ENCODE peak calls at places on chromosomes 4 and X, in four cellular contexts. L is mesenchymal stem cell, C is neuronal stem cell, H is IMR-90. B is an unnamed sample.

GRCh38 chrX:140766024-140766611 is 56.6 kb downstream of the LINC00632 start:
- DNase-seq in H (peak; percentile 66), C (peak; percentile 51), L (peak; percentile 72), B (peak; percentile 66)

GRCh38 chr4:3702551-3703221 is 63.5 kb upstream of the ADRA2C start:
- DNase-seq in C (no peak), L (no peak), H (no peak), B (no peak)

GRCh38 chr4:143405197-143405730 is 68.6 kb downstream of the GAB1 start:
- DNase-seq in L (peak; percentile 35), H (no peak), C (no peak), B (no peak)

GRCh38 chr4:186190456-186191265 is 706 bp upstream of the CYP4V2 start:
- DNase-seq in L (peak; percentile 43), H (no peak), C (no peak), B (peak; percentile 21)

GRCh38 chr4:1728061-1728980 is 7.0 kb downstream of the TACC3 start:
- DNase-seq in C (no peak), L (no peak), H (no peak), B (no peak)

GRCh38 chr4:108972613-108973283 is 209.9 kb upstream of the ETNPPL start:
- DNase-seq in H (no peak), L (no peak), C (no peak), B (no peak)

GRCh38 chrX:120749141-120749846 is 119.4 kb upstream of the C1GALT1C1 start:
- DNase-seq in L (no peak), H (no peak), C (no peak), B (peak; percentile 12)

GRCh38 chr4:147596976-147597375 is 20.2 kb upstream of the TMEM184C start:
- DNase-seq in C (no peak), H (peak; percentile 93), L (peak; percentile 68), B (no peak)

GRCh38 chr4:12691168-12691567 is 793.0 kb downstream of the RAB28 start:
- DNase-seq in C (no peak), L (no peak), H (no peak), B (no peak)

GRCh38 chr4:176897226-176897625 is 104.5 kb upstream of the VEGFC start:
- DNase-seq in C (no peak), H (no peak), L (no peak), B (no peak)

GRCh38 chr4:3497095-3497494 is 34.0 kb downstream of the DOK7 start:
- DNase-seq in H (no peak), C (no peak), L (no peak), B (no peak)

GRCh38 chr4:8320386-8320750 is 50.8 kb downstream of the HTRA3 start:
- DNase-seq in C (no peak), L (no peak), H (no peak), B (no peak)

GRCh38 chrX:37745354-37745753 is 34.5 kb upstream of the CYBB start:
- DNase-seq in H (peak; percentile 61), C (peak; percentile 23), L (peak; percentile 55), B (peak; percentile 54)

GRCh38 chrX:152635941-152636340 is 1.8 kb upstream of the GABRQ start:
- DNase-seq in C (peak; percentile 47), L (peak; percentile 12), H (peak; percentile 50), B (peak; percentile 5)

GRCh38 chr4:119550857-119551532 is 77.6 kb downstream of the PDE5A start:
- DNase-seq in L (peak; percentile 40), H (peak; percentile 73), C (peak; percentile 82), B (no peak)

GRCh38 chr4:112677519-112678091 is 40.7 kb downstream of the LARP7 start:
- DNase-seq in C (no peak), L (no peak), H (no peak), B (no peak)

GRCh38 chr4:10123227-10124101 is 6.9 kb upstream of the WDR1 start:
- DNase-seq in C (no peak), H (peak; percentile 22), L (no peak), B (no peak)

GRCh38 chr4:104860227-104861123 is 286.2 kb upstream of the TET2 start:
- DNase-seq in L (peak; percentile 78), C (peak; percentile 79), H (peak; percentile 63), B (peak; percentile 97)

GRCh38 chrX:119778829-119779228 is 12.6 kb downstream of the RPL39 start:
- DNase-seq in C (no peak), H (no peak), L (no peak), B (no peak)

GRCh38 chr4:1402516-1403101 is 3.6 kb downstream of the NKX1-1 start:
- DNase-seq in L (no peak), C (no peak), H (no peak), B (no peak)

GRCh38 chrX:118536687-118537461 is 41.3 kb downstream of the DOCK11 start:
- DNase-seq in L (peak; percentile 42), H (peak; percentile 33), C (no peak), B (no peak)

GRCh38 chr4:74111990-74112389 is 13.0 kb upstream of the CXCL2 start:
- DNase-seq in C (no peak), H (peak; percentile 36), L (peak; percentile 90), B (peak; percentile 91)

GRCh38 chr4:97367878-97368277 is 775.4 kb downstream of the STPG2 start:
- DNase-seq in C (no peak), L (no peak), H (no peak), B (no peak)

GRCh38 chr4:10346023-10346422 is 111.2 kb downstream of the ZNF518B start:
- DNase-seq in C (no peak), L (no peak), H (peak; percentile 1), B (peak; percentile 43)

GRCh38 chrX:125757794-125758564 is 408.1 kb downstream of the DCAF12L2 start:
- DNase-seq in H (no peak), L (no peak), C (no peak), B (no peak)

GRCh38 chr4:1604181-1604705 is 79.9 kb downstream of the FAM53A start:
- DNase-seq in C (no peak), H (no peak), L (no peak), B (no peak)

GRCh38 chr4:29309050-29309449 is 1411.1 kb upstream of the PCDH7 start:
- DNase-seq in H (peak; percentile 81), C (no peak), L (peak; percentile 33), B (no peak)

GRCh38 chrX:55489315-55490009 is at the start of gene USP51:
- DNase-seq in H (peak; percentile 51), L (peak; percentile 70), C (peak; percentile 42), B (peak; percentile 60)

GRCh38 chrX:150569155-150569477 is 695 bp downstream of the MTM1 start:
- DNase-seq in H (peak; percentile 43), C (no peak), L (no peak), B (peak; percentile 38)

GRCh38 chr4:78532046-78532445 is 19.5 kb upstream of the ANXA3 start:
- DNase-seq in H (no peak), L (no peak), C (no peak), B (no peak)

GRCh38 chr4:159298502-159298901 is 195.6 kb downstream of the RAPGEF2 start:
- DNase-seq in C (no peak), L (peak; percentile 62), H (peak; percentile 59), B (peak; percentile 11)

GRCh38 chrX:7574325-7574724 is 268.6 kb upstream of the VCX start:
- DNase-seq in H (no peak), L (peak; percentile 2), C (peak; percentile 11), B (no peak)

GRCh38 chr4:73870778-73871177 is 1.6 kb downstream of the CXCL1 start:
- DNase-seq in H (no peak), L (peak; percentile 83), C (no peak), B (no peak)

GRCh38 chrX:46686003-46686645 is 72.8 kb downstream of the SLC9A7 start:
- DNase-seq in H (peak; percentile 41), C (peak; percentile 32), L (peak; percentile 40), B (no peak)

GRCh38 chr4:2943364-2944090 is 19.7 kb downstream of the NOP14 start:
- DNase-seq in L (no peak), H (no peak), C (no peak), B (no peak)

GRCh38 chr4:118289794-118290193 is 63.0 kb downstream of the PRSS12 start:
- DNase-seq in C (no peak), L (peak; percentile 42), H (peak; percentile 92), B (no peak)

GRCh38 chr4:146132445-146132844 is 43.1 kb upstream of the LSM6 start:
- DNase-seq in C (no peak), L (peak; percentile 10), H (no peak), B (no peak)

GRCh38 chrX:74614193-74614909 is at the start of gene RLIM:
- DNase-seq in H (peak; percentile 95), L (peak; percentile 96), C (peak; percentile 82), B (peak; percentile 92)

DNA sequence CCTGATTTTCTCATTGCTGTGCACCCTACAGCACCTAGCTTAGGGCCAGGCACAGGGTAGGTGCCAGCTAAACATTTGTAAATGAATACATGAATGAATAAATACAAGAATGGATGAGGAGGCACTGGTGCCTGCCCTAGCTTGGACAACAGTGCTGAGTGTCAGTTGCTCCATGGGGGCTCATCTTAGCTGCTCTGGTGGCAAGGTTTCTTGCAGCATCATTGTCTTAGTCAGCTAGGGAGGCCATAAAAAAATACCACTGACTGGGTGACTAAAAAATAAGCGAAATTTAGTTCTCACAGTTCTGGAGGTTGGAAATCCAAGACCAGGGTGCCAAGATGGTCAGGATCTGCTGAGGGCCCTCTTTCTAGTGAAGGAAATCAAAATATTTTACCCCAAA is 31.2 kb downstream of the TMEM31 start:
- DNase-seq in H (no peak), L (no peak), C (no peak), B (no peak)
- H3K14ac ChIP-seq in H (no peak overlapping the region), L (no peak overlapping the region), C (no peak overlapping the region), B (no peak overlapping the region)

DNA sequence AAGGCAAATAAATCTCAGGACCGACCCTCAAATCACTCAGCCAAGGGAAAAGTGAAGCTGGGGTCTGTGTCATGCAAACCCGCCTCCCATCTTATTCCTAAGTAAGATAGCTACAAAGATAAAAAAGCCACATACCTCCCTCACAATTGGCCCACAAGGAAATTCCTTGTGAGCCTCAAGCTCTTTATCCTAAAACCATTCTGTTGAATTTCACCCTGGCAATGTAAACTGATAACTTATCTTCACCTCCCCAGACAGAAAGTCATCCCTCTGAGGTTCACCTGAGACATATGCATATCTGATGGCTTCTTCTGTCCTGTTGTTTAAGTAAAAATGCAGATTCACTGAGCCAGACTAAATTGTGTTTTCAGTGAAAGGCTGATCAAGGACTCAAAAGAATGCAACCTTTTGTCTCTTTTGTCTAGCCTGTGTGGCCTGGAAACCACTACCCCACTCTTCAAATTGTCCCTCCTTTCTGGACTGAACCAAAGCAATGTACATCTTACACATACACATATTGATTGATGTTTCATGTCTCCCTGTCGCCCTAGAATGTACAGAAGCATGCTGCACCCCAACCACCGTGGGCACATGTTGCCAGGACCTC is 91.3 kb downstream of the MFAP3L start:
- DNase-seq in L (no peak), H (no peak), C (peak; percentile 51), B (peak; percentile 82)
- H4K91ac ChIP-seq in L (no peak overlapping the region), H (no peak overlapping the region), C (no peak overlapping the region), B (peak overlapping the region; percentile 67)

GRCh38 chr4:168408620-168409019 is 71.7 kb downstream of the DDX60L start:
- DNase-seq in L (peak; percentile 94), H (peak; percentile 98), C (no peak), B (no peak)
- H3K4me3 ChIP-seq in L (peak overlapping the region; percentile 22), H (no peak overlapping the region), C (no peak overlapping the region), B (no peak overlapping the region)

DNA sequence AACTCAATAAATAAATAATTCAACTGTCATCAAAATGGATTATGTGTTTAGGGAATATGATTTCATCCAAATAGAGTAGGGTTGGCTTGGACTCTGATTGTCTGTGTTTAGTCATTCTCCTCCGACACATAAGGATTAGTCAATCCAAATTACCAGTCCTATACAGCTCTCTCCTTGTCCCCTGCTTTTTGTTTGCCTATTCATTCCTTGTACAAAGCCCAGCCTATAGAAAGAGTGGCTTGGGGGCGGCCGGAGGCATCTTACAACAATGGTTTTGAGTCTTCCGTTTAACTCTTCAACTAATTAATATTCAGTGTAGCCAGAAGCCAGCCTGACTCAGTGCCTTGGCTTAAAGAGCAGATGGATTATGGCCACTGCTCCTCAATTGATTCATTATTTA is 796.7 kb upstream of the POU3F4 start:
- DNase-seq in H (no peak), C (peak; percentile 66), L (no peak), B (no peak)
- H3K14ac ChIP-seq in H (no peak overlapping the region), C (no peak overlapping the region), L (no peak overlapping the region), B (no peak overlapping the region)

B was measured in trophoblast cell.